ENCODE peak calls at places on chromosomes 4 and X, in five cellular contexts. Q is colonic mucosa, O is HCT116, X is glutamatergic neuron, M is heart right ventricle. I is an unnamed sample.

GRCh38 chr4:110475881-110476818 is at the start of gene ENPEP:
- DNase-seq in Q (peak), O (no peak), X (no peak), M (peak), I (no peak)

GRCh38 chrX:1111543-1112300 is 100.7 kb downstream of the CRLF2 start:
- DNase-seq in Q (no peak), O (no peak), X (no peak), M (no peak), I (no peak)

GRCh38 chrX:71619193-71619592 is 882 bp upstream of the CXCR3 start:
- DNase-seq in Q (no peak), O (no peak), X (no peak), M (no peak), I (no peak)

GRCh38 chrX:69493193-69493592 is 10.9 kb upstream of the NALF2 start:
- DNase-seq in Q (peak), O (peak), X (peak), M (peak), I (no peak)

GRCh38 chr4:184911310-184911709 is 85.5 kb upstream of the ACSL1 start:
- DNase-seq in Q (peak), O (peak), X (no peak), M (no peak), I (no peak)

GRCh38 chr4:155952546-155952945 is 1.1 kb downstream of the CTSO start:
- DNase-seq in Q (no peak), O (no peak), X (no peak), M (no peak), I (no peak)

GRCh38 chrX:154373340-154374306 is 811 bp downstream of the FLNA start:
- DNase-seq in Q (peak), O (peak), X (peak), M (peak), I (peak)

GRCh38 chr4:188911199-188911598 is 772.0 kb downstream of the TRIML1 start:
- DNase-seq in Q (no peak), O (no peak), X (no peak), M (no peak), I (no peak)

GRCh38 chrX:110853610-110854009 is 58.0 kb upstream of the CHRDL1 start:
- DNase-seq in Q (no peak), O (no peak), X (peak), M (peak), I (no peak)

GRCh38 chr4:87720094-87720691 is 70.1 kb downstream of the DMP1 start:
- DNase-seq in Q (no peak), O (no peak), X (no peak), M (no peak), I (no peak)

GRCh38 chr4:186881521-186882220 is 158.0 kb upstream of the FAT1 start:
- DNase-seq in Q (no peak), O (peak), X (no peak), M (no peak), I (no peak)

GRCh38 chr4:175109933-175110332 is 191.8 kb downstream of the ADAM29 start:
- DNase-seq in Q (no peak), O (no peak), X (no peak), M (no peak), I (no peak)
- TF ChIP-seq CTCF in Q (no peak), O (peak), X (no peak), M (no peak), I (no peak)

DNA sequence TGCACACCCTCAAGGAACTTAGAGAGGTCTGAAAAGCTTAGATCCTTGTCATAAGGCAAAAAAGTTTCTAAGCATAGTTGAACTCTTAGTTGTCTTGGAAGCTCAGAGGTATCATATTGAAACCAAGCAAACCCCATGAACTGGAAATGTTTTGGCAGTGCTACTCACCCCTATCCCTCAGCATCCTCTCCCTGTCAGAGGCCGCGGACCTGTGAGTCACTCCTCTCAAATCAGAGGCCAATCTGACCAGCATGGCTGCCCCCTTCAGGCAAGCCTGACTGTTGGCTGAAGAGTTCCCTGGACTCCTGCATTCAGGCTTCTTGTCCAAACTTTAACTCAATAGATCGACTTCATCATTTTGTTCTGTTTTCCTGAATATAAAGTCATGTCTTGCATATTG is 69.4 kb downstream of the KCNIP4 start:
- DNase-seq in Q (no peak), O (no peak), X (peak), M (no peak), I (no peak)
- TF ChIP-seq CTCF in Q (no peak), O (peak), X (no peak), M (no peak), I (no peak)

GRCh38 chrX:65878456-65878855 is 161.4 kb downstream of the VSIG4 start:
- DNase-seq in Q (no peak), O (no peak), X (no peak), M (no peak), I (no peak)

GRCh38 chrX:65871671-65872311 is 168.1 kb downstream of the VSIG4 start:
- DNase-seq in Q (peak), O (peak), X (no peak), M (peak), I (no peak)

GRCh38 chrX:65874765-65875164 is 165.1 kb downstream of the VSIG4 start:
- DNase-seq in Q (no peak), O (no peak), X (no peak), M (no peak), I (no peak)

GRCh38 chrX:65877953-65878352 is 161.9 kb downstream of the VSIG4 start:
- DNase-seq in Q (no peak), O (no peak), X (no peak), M (no peak), I (no peak)

GRCh38 chrX:65874110-65874509 is 165.8 kb downstream of the VSIG4 start:
- DNase-seq in Q (no peak), O (no peak), X (no peak), M (no peak), I (no peak)
- TF ChIP-seq CTCF in Q (no peak), O (no peak), X (no peak), M (no peak), I (no peak)

DNA sequence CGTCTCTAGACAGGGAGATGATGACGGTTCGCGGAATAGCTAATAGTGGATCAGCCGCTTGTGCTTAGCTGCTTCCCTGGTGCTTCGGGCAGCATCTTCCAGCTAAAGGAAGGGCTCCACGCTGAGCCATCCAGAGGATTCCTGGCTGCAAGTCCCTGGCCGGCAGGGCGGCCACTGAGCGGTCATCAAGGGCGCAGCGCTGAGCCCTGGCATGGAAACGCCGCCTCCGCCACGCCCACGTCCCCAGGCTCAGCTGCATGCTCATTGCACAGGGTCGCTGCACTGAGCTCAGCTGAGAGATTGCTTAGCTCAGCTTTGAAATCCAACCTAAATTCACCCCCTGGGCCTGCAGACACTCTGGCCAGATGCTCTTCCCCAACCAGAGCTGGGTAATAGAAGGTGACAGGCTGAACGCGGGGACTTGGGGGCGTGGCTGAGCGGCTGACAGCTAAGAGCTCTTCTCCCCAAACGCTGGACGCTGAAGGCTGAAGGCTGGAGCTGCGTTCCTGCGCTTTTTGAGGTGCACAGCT is 118.2 kb upstream of the KIT start:
- DNase-seq in Q (peak), O (no peak), X (peak), M (peak), I (no peak)
- TF ChIP-seq CTCF in Q (no peak), O (no peak), X (no peak), M (no peak), I (no peak)

GRCh38 chr4:180953572-180953971 is 1289.6 kb upstream of the TENM3 start:
- DNase-seq in Q (no peak), O (peak), X (no peak), M (no peak), I (no peak)
- TF ChIP-seq CTCF in Q (no peak), O (peak), X (no peak), M (no peak), I (no peak)

DNA sequence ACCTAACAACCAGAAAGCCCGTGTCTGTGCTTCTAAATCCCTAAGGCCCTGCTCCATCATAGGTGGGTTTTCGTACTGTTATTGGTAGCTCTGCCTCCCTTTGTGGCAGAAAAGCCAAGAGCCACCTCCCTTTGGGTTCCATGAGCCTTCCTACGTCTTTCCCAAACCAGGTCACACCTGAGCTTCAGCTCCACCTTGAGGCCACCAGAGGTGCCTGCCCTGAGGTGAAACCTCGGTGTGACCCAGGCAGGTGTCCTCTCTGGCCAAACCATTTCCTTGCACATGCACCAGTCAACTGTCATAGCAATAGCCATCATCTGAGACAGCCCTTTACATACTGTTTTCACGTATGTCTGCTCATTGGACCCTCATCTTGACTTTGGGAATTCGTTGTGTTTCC is 188.0 kb upstream of the RBPJ start:
- DNase-seq in Q (no peak), O (no peak), X (no peak), M (no peak), I (no peak)
- TF ChIP-seq CTCF in Q (no peak), O (peak), X (no peak), M (no peak), I (no peak)